ENCODE peak calls at places on chromosome 9, in five cellular contexts. E, W, H, V and C are unnamed samples.

GRCh38 chr9:92631452-92632211 is 38.3 kb downstream of the IPPK start:
- DNase-seq in W (no peak), V (peak; percentile 65), E (no peak), H (no peak), C (no peak)

GRCh38 chr9:14585730-14586473 is 107.3 kb downstream of the ZDHHC21 start:
- DNase-seq in H (no peak), V (no peak), W (no peak), E (no peak), C (no peak)

GRCh38 chr9:19229725-19230355 is 653 bp upstream of the DENND4C start:
- DNase-seq in W (peak; percentile 42), H (no peak), E (peak; percentile 73), V (no peak), C (no peak)

GRCh38 chr9:103245369-103245768 is 250.2 kb downstream of the CYLC2 start:
- DNase-seq in H (no peak), V (no peak), W (peak; percentile 11), E (no peak), C (no peak)

GRCh38 chr9:36346578-36346977 is 53.5 kb downstream of the RNF38 start:
- DNase-seq in E (no peak), H (no peak), W (no peak), V (no peak), C (no peak)

GRCh38 chr9:34522091-34522887 is 501 bp downstream of the ENHO start:
- DNase-seq in H (no peak), E (peak; percentile 35), W (no peak), V (peak; percentile 56), C (no peak)

GRCh38 chr9:92745236-92745790 is 19.3 kb downstream of the BICD2 start:
- DNase-seq in E (no peak), H (no peak), W (no peak), V (no peak), C (peak; percentile 3)

GRCh38 chr9:21334603-21334968 is 618 bp downstream of the KLHL9 start:
- DNase-seq in V (no peak), E (no peak), W (no peak), H (no peak), C (no peak)

GRCh38 chr9:130421154-130421801 is 23.5 kb upstream of the ASS1 start:
- DNase-seq in H (no peak), W (no peak), V (no peak), E (no peak), C (no peak)

GRCh38 chr9:37443566-37443965 is 21.1 kb downstream of the GRHPR start:
- DNase-seq in H (no peak), V (no peak), E (no peak), W (no peak), C (no peak)

GRCh38 chr9:91190062-91190461 is 171.7 kb downstream of the AUH start:
- DNase-seq in W (no peak), E (no peak), V (no peak), H (no peak), C (no peak)

GRCh38 chr9:76266649-76267627 is 127.3 kb downstream of the RFK start:
- DNase-seq in W (no peak), E (no peak), H (no peak), V (no peak), C (no peak)

DNA sequence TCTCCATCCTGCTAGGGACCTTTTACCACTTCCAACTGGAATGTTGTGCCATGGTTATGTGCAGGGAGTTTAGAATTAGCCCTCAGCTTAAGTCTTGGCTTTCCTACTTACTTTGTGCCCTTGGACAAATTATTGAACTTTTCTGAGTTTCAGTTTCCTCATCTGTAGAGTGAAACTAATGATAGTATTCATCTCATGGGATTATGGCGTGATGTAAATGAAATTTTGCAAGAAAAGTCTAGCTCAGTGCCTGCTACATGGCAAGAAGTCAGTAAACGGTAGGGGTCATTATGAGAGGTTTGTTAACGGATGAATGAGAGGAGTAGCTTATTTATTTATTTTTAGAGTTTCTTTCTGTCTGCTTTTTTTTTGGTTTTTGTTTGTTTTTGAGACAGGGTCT is 1.8 kb downstream of the MVB12B start:
- DNase-seq in W (no peak), V (no peak), H (no peak), E (no peak), C (no peak)
- H3K4me3 ChIP-seq in W (no peak overlapping the region), V (no peak overlapping the region), H (no peak overlapping the region), E (no peak overlapping the region), C (no peak overlapping the region)

GRCh38 chr9:2313512-2313911 is 298.4 kb downstream of the SMARCA2 start:
- DNase-seq in E (no peak), H (no peak), W (no peak), V (no peak), C (no peak)
- H3K9me3 ChIP-seq in E (no peaks in the 10 kb centered on the region), H (peaks cover 9% of the 10 kb centered on the region), W (peaks cover 7% of the 10 kb centered on the region), V (no peaks in the 10 kb centered on the region), C (no peaks in the 10 kb centered on the region)

DNA sequence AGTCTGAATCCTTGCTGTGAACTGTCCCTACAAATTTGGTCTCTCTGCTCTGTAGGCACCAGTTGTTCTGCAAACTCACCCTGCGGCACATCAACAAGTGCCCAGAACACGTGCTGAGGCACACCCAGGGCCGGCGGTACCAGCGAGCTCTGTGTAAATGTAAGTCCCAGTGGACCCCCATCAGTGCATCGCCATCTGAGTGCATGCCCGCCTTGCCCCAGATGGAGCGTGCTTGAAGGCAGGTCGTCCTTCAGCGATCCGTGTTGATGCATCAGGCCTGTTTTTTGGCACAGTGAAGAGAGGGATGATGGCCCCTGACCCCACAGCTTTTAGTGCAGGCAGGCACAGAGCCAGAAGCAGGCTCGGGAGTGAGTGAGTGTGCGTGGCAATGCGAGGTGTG is 1.3 kb downstream of the SURF2 start:
- DNase-seq in E (no peak), V (no peak), H (no peak), W (no peak), C (no peak)
- H3K4me3 ChIP-seq in E (no peak overlapping the region), V (peak overlapping the region; percentile 94), H (no peak overlapping the region), W (peak overlapping the region; percentile 89), C (no peak overlapping the region)

GRCh38 chr9:136108648-136109266 is 9.9 kb downstream of the TMEM250 start:
- DNase-seq in V (no peak), W (no peak), E (no peak), H (no peak), C (no peak)

GRCh38 chr9:136110082-136111061 is 8.3 kb downstream of the TMEM250 start:
- DNase-seq in V (no peak), W (peak; percentile 19), H (peak; percentile 28), E (no peak), C (no peak)

GRCh38 chr9:136107155-136107952 is 11.3 kb downstream of the TMEM250 start:
- DNase-seq in H (peak; percentile 39), W (no peak), V (no peak), E (no peak), C (peak; percentile 51)

GRCh38 chr9:136109351-136110081 is 9.2 kb downstream of the TMEM250 start:
- DNase-seq in W (peak; percentile 89), V (peak; percentile 98), H (peak; percentile 86), E (peak; percentile 96), C (peak; percentile 96)

GRCh38 chr9:136107953-136108647 is 10.6 kb downstream of the TMEM250 start:
- DNase-seq in E (no peak), W (no peak), V (no peak), H (no peak), C (no peak)
- H3K9me3 ChIP-seq in E (no peaks in the 10 kb centered on the region), W (no peaks in the 10 kb centered on the region), V (no peaks in the 10 kb centered on the region), H (no peaks in the 10 kb centered on the region), C (no peaks in the 10 kb centered on the region)

GRCh38 chr9:4494806-4495205 is 4.5 kb downstream of the SLC1A1 start:
- DNase-seq in W (no peak), V (no peak), E (no peak), H (no peak), C (no peak)
- H3K4me3 ChIP-seq in W (no peak overlapping the region), V (no peak overlapping the region), E (no peak overlapping the region), H (no peak overlapping the region), C (no peak overlapping the region)

GRCh38 chr9:135176284-135176683 is 88.8 kb downstream of the OLFM1 start:
- DNase-seq in V (no peak), W (no peak), E (no peak), H (no peak), C (no peak)
- H3K9me3 ChIP-seq in V (no peaks in the 10 kb centered on the region), W (no peaks in the 10 kb centered on the region), E (no peaks in the 10 kb centered on the region), H (no peaks in the 10 kb centered on the region), C (no peaks in the 10 kb centered on the region)

GRCh38 chr9:127166111-127166510 is 43.7 kb upstream of the ANGPTL2 start:
- DNase-seq in E (no peak), H (no peak), V (no peak), W (no peak), C (no peak)
- H3K4me3 ChIP-seq in E (no peak overlapping the region), H (no peak overlapping the region), V (no peak overlapping the region), W (no peak overlapping the region), C (no peak overlapping the region)

GRCh38 chr9:79580065-79580464 is 8.3 kb downstream of the TLE4 start:
- DNase-seq in E (no peak), H (no peak), V (no peak), W (no peak), C (no peak)
- H3K9me3 ChIP-seq in E (no peaks in the 10 kb centered on the region), H (no peaks in the 10 kb centered on the region), V (no peaks in the 10 kb centered on the region), W (no peaks in the 10 kb centered on the region), C (no peaks in the 10 kb centered on the region)